ENCODE peak calls at places on chromosomes 4 and X, in five cellular contexts. One of them, this sample, is unnamed.

GRCh38 chrX:127138218-127138617 is 318.7 kb downstream of the PRR32 start:
- DNase-seq in vagina: no peak
- DNase-seq in GM23338: peak; percentile 42
- DNase-seq in right lobe of liver: no peak
- DNase-seq in bronchial epithelial cell: no peak
- DNase-seq in this sample: no peak

GRCh38 chr4:182748949-182749348 is 168.2 kb downstream of the DCTD start:
- DNase-seq in vagina: no peak
- DNase-seq in GM23338: no peak
- DNase-seq in bronchial epithelial cell: peak; percentile 77
- DNase-seq in right lobe of liver: no peak
- DNase-seq in this sample: no peak

GRCh38 chr4:182090186-182090585 is 153.0 kb upstream of the TENM3 start:
- DNase-seq in bronchial epithelial cell: no peak
- DNase-seq in right lobe of liver: no peak
- DNase-seq in vagina: no peak
- DNase-seq in GM23338: no peak
- DNase-seq in this sample: no peak

GRCh38 chr4:24010573-24010972 is 120.7 kb upstream of the PPARGC1A start:
- DNase-seq in vagina: no peak
- DNase-seq in right lobe of liver: no peak
- DNase-seq in GM23338: no peak
- DNase-seq in bronchial epithelial cell: no peak
- DNase-seq in this sample: no peak

GRCh38 chrX:50470103-50471031 is at the start of gene DGKK:
- DNase-seq in GM23338: peak; percentile 88
- DNase-seq in bronchial epithelial cell: no peak
- DNase-seq in vagina: no peak
- DNase-seq in right lobe of liver: peak; percentile 15
- DNase-seq in this sample: no peak

GRCh38 chrX:146456058-146456457 is 353.5 kb upstream of the CXorf51B start:
- DNase-seq in right lobe of liver: no peak
- DNase-seq in vagina: no peak
- DNase-seq in GM23338: peak; percentile 3
- DNase-seq in bronchial epithelial cell: no peak
- DNase-seq in this sample: no peak

GRCh38 chr4:54082168-54082567 is 17.8 kb upstream of the CHIC2 start:
- DNase-seq in bronchial epithelial cell: peak; percentile 99
- DNase-seq in vagina: no peak
- DNase-seq in right lobe of liver: no peak
- DNase-seq in GM23338: no peak
- DNase-seq in this sample: peak; percentile 84

GRCh38 chr4:79663865-79664264 is 255.8 kb upstream of the GK2 start:
- DNase-seq in GM23338: peak; percentile 5
- DNase-seq in bronchial epithelial cell: no peak
- DNase-seq in vagina: no peak
- DNase-seq in right lobe of liver: no peak
- DNase-seq in this sample: no peak

GRCh38 chr4:55762815-55763214 is 56.8 kb upstream of the EXOC1L start:
- DNase-seq in bronchial epithelial cell: no peak
- DNase-seq in right lobe of liver: no peak
- DNase-seq in vagina: no peak
- DNase-seq in GM23338: no peak
- DNase-seq in this sample: no peak

GRCh38 chrX:84248226-84248625 is 60.2 kb upstream of the RPS6KA6 start:
- DNase-seq in right lobe of liver: no peak
- DNase-seq in GM23338: no peak
- DNase-seq in bronchial epithelial cell: peak; percentile 47
- DNase-seq in vagina: no peak
- DNase-seq in this sample: no peak

GRCh38 chr4:8439168-8439567 is 1.4 kb downstream of the ACOX3 start:
- DNase-seq in GM23338: no peak
- DNase-seq in bronchial epithelial cell: peak; percentile 54
- DNase-seq in right lobe of liver: no peak
- DNase-seq in vagina: no peak
- DNase-seq in this sample: no peak

GRCh38 chr4:147682755-147683154 is 1.2 kb downstream of the PRMT9 start:
- DNase-seq in GM23338: no peak
- DNase-seq in vagina: no peak
- DNase-seq in right lobe of liver: no peak
- DNase-seq in bronchial epithelial cell: no peak
- DNase-seq in this sample: no peak
- H3K4me3 ChIP-seq in GM23338: peak overlapping the region; percentile 81
- H3K4me3 ChIP-seq in vagina: peak overlapping the region; percentile 60
- H3K4me3 ChIP-seq in right lobe of liver: no peak overlapping the region
- H3K4me3 ChIP-seq in bronchial epithelial cell: no peak overlapping the region
- H3K4me3 ChIP-seq in this sample: peak overlapping the region; percentile 49

GRCh38 chrX:102883491-102883890 is 53.6 kb upstream of the RAB40AL start:
- DNase-seq in vagina: no peak
- DNase-seq in bronchial epithelial cell: no peak
- DNase-seq in GM23338: no peak
- DNase-seq in right lobe of liver: no peak
- DNase-seq in this sample: no peak
- H3K4me3 ChIP-seq in vagina: no peak overlapping the region
- H3K4me3 ChIP-seq in bronchial epithelial cell: no peak overlapping the region
- H3K4me3 ChIP-seq in GM23338: no peak overlapping the region
- H3K4me3 ChIP-seq in right lobe of liver: no peak overlapping the region
- H3K4me3 ChIP-seq in this sample: no peak overlapping the region

GRCh38 chrX:148459343-148459742 is 41.1 kb upstream of the AFF2 start:
- DNase-seq in bronchial epithelial cell: no peak
- DNase-seq in GM23338: no peak
- DNase-seq in vagina: no peak
- DNase-seq in right lobe of liver: no peak
- DNase-seq in this sample: no peak
- H3K4me3 ChIP-seq in bronchial epithelial cell: no peak overlapping the region
- H3K4me3 ChIP-seq in GM23338: no peak overlapping the region
- H3K4me3 ChIP-seq in vagina: no peak overlapping the region
- H3K4me3 ChIP-seq in right lobe of liver: no peak overlapping the region
- H3K4me3 ChIP-seq in this sample: no peak overlapping the region

GRCh38 chr4:95547708-95548471 is 883 bp downstream of the UNC5C start:
- DNase-seq in GM23338: peak; percentile 65
- DNase-seq in vagina: no peak
- DNase-seq in bronchial epithelial cell: no peak
- DNase-seq in right lobe of liver: peak; percentile 29
- DNase-seq in this sample: no peak

GRCh38 chr4:95545526-95545925 is 3.2 kb downstream of the UNC5C start:
- DNase-seq in vagina: no peak
- DNase-seq in GM23338: no peak
- DNase-seq in right lobe of liver: no peak
- DNase-seq in bronchial epithelial cell: no peak
- DNase-seq in this sample: no peak

GRCh38 chr4:95546236-95546635 is 2.5 kb downstream of the UNC5C start:
- DNase-seq in vagina: no peak
- DNase-seq in bronchial epithelial cell: no peak
- DNase-seq in right lobe of liver: no peak
- DNase-seq in GM23338: no peak
- DNase-seq in this sample: no peak

GRCh38 chr4:95548738-95549245 is at the start of gene UNC5C:
- DNase-seq in vagina: peak; percentile 95
- DNase-seq in GM23338: peak; percentile 77
- DNase-seq in right lobe of liver: peak; percentile 40
- DNase-seq in bronchial epithelial cell: no peak
- DNase-seq in this sample: no peak

GRCh38 chr4:95546866-95547707 is 1.7 kb downstream of the UNC5C start:
- DNase-seq in GM23338: peak; percentile 53
- DNase-seq in right lobe of liver: no peak
- DNase-seq in bronchial epithelial cell: no peak
- DNase-seq in vagina: no peak
- DNase-seq in this sample: no peak
- H3K4me3 ChIP-seq in GM23338: peak overlapping the region; percentile 82
- H3K4me3 ChIP-seq in right lobe of liver: peak overlapping the region; percentile 22
- H3K4me3 ChIP-seq in bronchial epithelial cell: no peak overlapping the region
- H3K4me3 ChIP-seq in vagina: peak overlapping the region; percentile 66
- H3K4me3 ChIP-seq in this sample: no peak overlapping the region

GRCh38 chrX:68832101-68832416 is 3.2 kb downstream of the EFNB1 start:
- DNase-seq in bronchial epithelial cell: peak; percentile 47
- DNase-seq in vagina: peak; percentile 86
- DNase-seq in GM23338: peak; percentile 24
- DNase-seq in right lobe of liver: peak; percentile 60
- DNase-seq in this sample: no peak

GRCh38 chrX:68833855-68834331 is 5.1 kb downstream of the EFNB1 start:
- DNase-seq in GM23338: no peak
- DNase-seq in bronchial epithelial cell: peak; percentile 85
- DNase-seq in vagina: peak; percentile 78
- DNase-seq in right lobe of liver: no peak
- DNase-seq in this sample: no peak

GRCh38 chrX:68833448-68833805 is 4.6 kb downstream of the EFNB1 start:
- DNase-seq in bronchial epithelial cell: peak; percentile 22
- DNase-seq in GM23338: no peak
- DNase-seq in right lobe of liver: no peak
- DNase-seq in vagina: no peak
- DNase-seq in this sample: no peak

GRCh38 chrX:68831405-68832100 is 2.7 kb downstream of the EFNB1 start:
- DNase-seq in GM23338: peak; percentile 36
- DNase-seq in right lobe of liver: no peak
- DNase-seq in vagina: peak; percentile 72
- DNase-seq in bronchial epithelial cell: no peak
- DNase-seq in this sample: no peak

GRCh38 chrX:68832516-68833447 is 4.0 kb downstream of the EFNB1 start:
- DNase-seq in bronchial epithelial cell: no peak
- DNase-seq in right lobe of liver: no peak
- DNase-seq in vagina: peak; percentile 79
- DNase-seq in GM23338: peak; percentile 25
- DNase-seq in this sample: no peak
- H3K4me3 ChIP-seq in bronchial epithelial cell: peak overlapping the region; percentile 79
- H3K4me3 ChIP-seq in right lobe of liver: no peak overlapping the region
- H3K4me3 ChIP-seq in vagina: peak overlapping the region; percentile 69
- H3K4me3 ChIP-seq in GM23338: peak overlapping the region; percentile 20
- H3K4me3 ChIP-seq in this sample: peak overlapping the region; percentile 91

This sample was measured in RWPE2.